ENCODE peak calls at places on chromosomes 11 and 22, in seven cellular contexts. D is cardiac fibroblast, J is brain microvascular endothelial cell, X is mesendoderm, C is OCI-LY7, N is lower lobe of right lung, A is H7. Q is an unnamed sample.

GRCh38 chr11:90884181-90884580 is 661.3 kb upstream of the CHORDC1 start:
- DNase-seq in C (no peak), X (no peak), J (no peak), D (no peak), N (no peak), A (no peak), Q (no peak)

GRCh38 chr22:30857103-30857502 is 111.5 kb downstream of the MORC2 start:
- DNase-seq in N (no peak), J (no peak), D (no peak), C (no peak), A (peak), X (no peak), Q (no peak)

GRCh38 chr22:32355760-32356159 is 1.9 kb upstream of the RFPL3 start:
- DNase-seq in A (peak), J (no peak), X (peak), N (no peak), D (no peak), C (peak), Q (no peak)

GRCh38 chr11:113119074-113119473 is 157.9 kb downstream of the NCAM1 start:
- DNase-seq in A (no peak), N (no peak), D (no peak), X (peak), J (no peak), C (no peak), Q (peak)

GRCh38 chr22:27317961-27318360 is 483.6 kb downstream of the MN1 start:
- DNase-seq in D (no peak), J (no peak), X (no peak), A (no peak), N (no peak), C (no peak), Q (no peak)

GRCh38 chr11:45414082-45414481 is 127.9 kb upstream of the SYT13 start:
- DNase-seq in D (no peak), C (no peak), J (no peak), X (no peak), N (no peak), A (no peak), Q (no peak)

GRCh38 chr11:93652161-93652597 is 9.3 kb upstream of the CEP295 start:
- DNase-seq in N (no peak), X (peak), D (peak), A (no peak), C (peak), J (peak), Q (peak)

GRCh38 chr22:29069476-29069875 is 3.4 kb upstream of the KREMEN1 start:
- DNase-seq in N (no peak), X (no peak), A (no peak), C (no peak), D (no peak), J (no peak), Q (no peak)

GRCh38 chr11:28176231-28176853 is 68.2 kb downstream of the METTL15 start:
- DNase-seq in C (no peak), N (no peak), A (no peak), J (no peak), X (no peak), D (no peak), Q (peak)

GRCh38 chr22:26568207-26568706 is 21.7 kb downstream of the TPST2 start:
- DNase-seq in J (no peak), X (peak), D (no peak), N (no peak), C (no peak), A (no peak), Q (no peak)

GRCh38 chr11:33997473-33998347 is 53.8 kb upstream of the CAPRIN1 start:
- DNase-seq in C (no peak), X (peak), A (no peak), J (no peak), N (no peak), D (peak), Q (peak)

GRCh38 chr22:26718905-26719304 is 61.5 kb downstream of the MIAT start:
- DNase-seq in C (no peak), J (peak), A (no peak), X (no peak), N (no peak), D (peak), Q (peak)

GRCh38 chr11:108496643-108497256 is 1.4 kb downstream of the POGLUT3 start:
- DNase-seq in C (no peak), A (no peak), J (no peak), D (peak), X (peak), N (no peak), Q (peak)

GRCh38 chr11:117972044-117972443 is 14.2 kb upstream of the IL10RA start:
- DNase-seq in D (no peak), C (no peak), X (no peak), N (no peak), A (no peak), J (no peak), Q (no peak)

GRCh38 chr22:37818397-37819099 is 4.6 kb upstream of the GALR3 start:
- DNase-seq in N (peak), X (peak), C (peak), A (peak), J (peak), D (peak), Q (peak)

GRCh38 chr22:31137721-31138120 is 2.6 kb downstream of the PLA2G3 start:
- DNase-seq in J (no peak), D (no peak), X (no peak), A (peak), C (no peak), N (no peak), Q (no peak)

GRCh38 chr11:82185925-82186324 is 547.7 kb downstream of the FAM181B start:
- DNase-seq in A (no peak), C (no peak), D (no peak), J (no peak), X (no peak), N (no peak), Q (no peak)

GRCh38 chr11:80240245-80240644 is 799.4 kb upstream of the TENM4 start:
- DNase-seq in A (no peak), D (no peak), C (no peak), X (no peak), N (no peak), J (no peak), Q (no peak)

GRCh38 chr22:31818481-31819392 is 64.9 kb downstream of the DEPDC5 start:
- DNase-seq in N (no peak), D (peak), A (peak), C (no peak), X (peak), J (peak), Q (peak)

GRCh38 chr11:114073506-114074381 is 14.2 kb downstream of the ZBTB16 start:
- DNase-seq in X (no peak), N (no peak), J (no peak), C (no peak), A (no peak), D (no peak), Q (no peak)

GRCh38 chr22:32444068-32444467 is 20.2 kb downstream of the BPIFC start:
- DNase-seq in J (no peak), C (peak), X (peak), N (no peak), D (peak), A (peak), Q (no peak)

GRCh38 chr11:134626032-134626431 is 214.0 kb upstream of the B3GAT1 start:
- DNase-seq in C (no peak), D (no peak), A (no peak), J (no peak), X (no peak), N (no peak), Q (no peak)

GRCh38 chr11:119405986-119406385 is 17.0 kb downstream of the THY1 start:
- DNase-seq in J (no peak), C (no peak), X (no peak), D (no peak), N (no peak), A (no peak), Q (no peak)

GRCh38 chr11:6405039-6405667 is 13.7 kb downstream of the APBB1 start:
- DNase-seq in X (peak), C (no peak), D (peak), N (peak), J (no peak), A (peak), Q (no peak)

GRCh38 chr11:47215366-47215925 is 672 bp downstream of the DDB2 start:
- DNase-seq in X (peak), J (no peak), N (no peak), D (no peak), A (no peak), C (peak), Q (no peak)

GRCh38 chr11:107882095-107882820 is 23.7 kb upstream of the SLC35F2 start:
- DNase-seq in A (no peak), D (no peak), C (no peak), N (no peak), X (peak), J (no peak), Q (no peak)

GRCh38 chr22:39073941-39074340 is 3.1 kb upstream of the APOBEC3G start:
- DNase-seq in J (no peak), D (no peak), X (no peak), C (no peak), N (no peak), A (no peak), Q (no peak)

GRCh38 chr22:33737662-33738061 is 182.6 kb downstream of the LARGE1 start:
- DNase-seq in N (no peak), X (no peak), A (no peak), D (no peak), J (no peak), C (no peak), Q (no peak)

GRCh38 chr11:89381094-89381493 is 110.1 kb downstream of the NOX4 start:
- DNase-seq in A (no peak), N (no peak), J (peak), D (peak), C (no peak), X (peak), Q (peak)

GRCh38 chr11:15622231-15622890 is 507.6 kb downstream of the INSC start:
- DNase-seq in C (no peak), J (no peak), A (no peak), D (no peak), N (no peak), X (peak), Q (no peak)

GRCh38 chr22:26806445-26807170 is 149.2 kb downstream of the MIAT start:
- DNase-seq in D (no peak), C (no peak), X (no peak), J (no peak), N (no peak), A (no peak), Q (no peak)

GRCh38 chr11:120236169-120237107 is 3.5 kb upstream of the POU2F3 start:
- DNase-seq in D (no peak), N (no peak), J (no peak), C (no peak), X (peak), A (no peak), Q (peak)

GRCh38 chr11:62392944-62393628 is 25.7 kb upstream of the SCGB1A1 start:
- DNase-seq in X (no peak), J (no peak), N (no peak), D (no peak), C (peak), A (no peak), Q (no peak)

GRCh38 chr11:45817191-45817590 is 12.2 kb downstream of the SLC35C1 start:
- DNase-seq in N (no peak), X (no peak), J (no peak), D (no peak), A (no peak), C (peak), Q (no peak)

GRCh38 chr11:1074244-1075221 is at the start of gene MUC2:
- DNase-seq in J (no peak), C (no peak), A (peak), D (no peak), X (no peak), N (peak), Q (no peak)

GRCh38 chr11:8973121-8973520 is 8.9 kb upstream of the TMEM9B start:
- DNase-seq in D (no peak), N (no peak), X (no peak), J (no peak), A (no peak), C (no peak), Q (no peak)

GRCh38 chr11:102115557-102115956 is 5.3 kb downstream of the YAP1 start:
- DNase-seq in N (no peak), D (peak), X (peak), C (no peak), A (peak), J (peak), Q (peak)
- H3K4me3 ChIP-seq in N (no peak), D (no peak), X (no peak), C (no peak), A (no peak), J (no peak), Q (no peak)

DNA sequence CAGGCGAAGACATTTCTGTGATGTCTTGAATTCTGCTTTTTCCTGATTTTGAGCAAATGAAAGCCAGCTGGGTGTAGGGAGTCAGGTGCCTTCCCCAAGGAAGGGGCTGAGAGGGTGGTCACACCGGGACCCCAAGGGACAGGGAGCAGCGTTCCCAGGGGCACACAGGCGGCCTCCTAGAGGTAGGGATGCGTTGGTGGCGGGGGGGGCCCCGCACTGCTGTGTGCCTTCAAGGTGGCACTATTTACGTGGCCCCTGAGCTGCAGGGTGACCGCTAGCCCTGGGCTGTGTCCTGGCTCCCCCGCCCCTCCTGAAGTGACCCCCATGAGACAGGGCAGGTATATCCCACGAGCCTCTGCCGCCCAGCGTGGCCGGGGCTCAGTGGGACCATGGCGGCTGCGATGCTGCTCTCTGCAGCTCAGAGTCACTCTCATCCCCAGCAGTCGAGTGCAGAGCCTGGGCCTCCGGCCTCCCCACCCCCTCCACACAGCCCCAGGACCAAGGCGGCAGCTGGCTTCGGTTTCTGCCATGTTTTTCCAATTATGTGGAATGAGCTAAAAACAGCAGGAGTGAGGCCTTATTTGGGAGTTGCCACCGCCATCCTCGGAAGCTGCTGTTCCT is 60.9 kb downstream of the LRP5 start:
- DNase-seq in A (no peak), X (no peak), J (no peak), D (peak), N (no peak), C (no peak), Q (peak)
- H3K4me3 ChIP-seq in A (no peak), X (no peak), J (no peak), D (no peak), N (no peak), C (no peak), Q (no peak)

DNA sequence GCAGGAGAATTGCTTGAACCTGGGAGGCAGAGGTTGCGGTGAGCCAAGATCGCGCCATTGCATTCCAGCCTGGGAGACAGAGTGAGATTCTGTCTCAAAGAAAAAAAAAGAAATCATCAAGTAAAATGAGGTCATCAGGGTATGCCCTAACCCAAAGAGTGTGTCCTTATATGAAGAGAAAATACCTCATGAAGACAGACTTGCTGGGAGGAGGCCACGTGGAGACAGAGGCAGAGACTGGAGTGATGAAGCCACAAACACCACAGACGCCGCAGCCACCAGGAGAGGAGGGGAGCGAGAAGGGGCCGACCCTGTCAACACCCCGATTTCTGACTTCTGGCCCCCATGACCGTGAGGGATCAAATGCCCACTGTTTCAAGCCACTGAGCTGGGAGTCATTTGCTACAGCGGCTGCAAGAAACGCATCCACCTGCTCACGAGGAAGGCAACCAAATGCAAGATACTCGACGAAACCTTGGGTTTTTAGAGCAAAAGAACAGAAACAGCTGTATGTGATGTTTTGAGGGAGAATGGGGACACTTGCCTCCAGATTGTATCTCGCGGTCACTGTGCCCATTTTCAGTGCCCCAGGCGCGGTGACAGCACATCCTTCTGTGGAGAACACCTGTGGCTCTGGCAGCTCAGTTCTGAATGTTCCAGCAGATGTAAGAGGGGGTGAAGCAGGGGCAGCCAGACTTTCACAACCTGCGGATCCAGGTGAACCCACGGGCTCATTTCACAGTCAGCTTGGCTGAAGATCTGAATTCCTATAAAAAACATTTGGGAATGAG is 1317.2 kb downstream of the TBC1D22A start:
- DNase-seq in J (no peak), C (peak), A (no peak), N (no peak), D (no peak), X (no peak), Q (no peak)
- H3K4me3 ChIP-seq in J (no peak), C (no peak), A (no peak), N (no peak), D (no peak), X (no peak), Q (no peak)

DNA sequence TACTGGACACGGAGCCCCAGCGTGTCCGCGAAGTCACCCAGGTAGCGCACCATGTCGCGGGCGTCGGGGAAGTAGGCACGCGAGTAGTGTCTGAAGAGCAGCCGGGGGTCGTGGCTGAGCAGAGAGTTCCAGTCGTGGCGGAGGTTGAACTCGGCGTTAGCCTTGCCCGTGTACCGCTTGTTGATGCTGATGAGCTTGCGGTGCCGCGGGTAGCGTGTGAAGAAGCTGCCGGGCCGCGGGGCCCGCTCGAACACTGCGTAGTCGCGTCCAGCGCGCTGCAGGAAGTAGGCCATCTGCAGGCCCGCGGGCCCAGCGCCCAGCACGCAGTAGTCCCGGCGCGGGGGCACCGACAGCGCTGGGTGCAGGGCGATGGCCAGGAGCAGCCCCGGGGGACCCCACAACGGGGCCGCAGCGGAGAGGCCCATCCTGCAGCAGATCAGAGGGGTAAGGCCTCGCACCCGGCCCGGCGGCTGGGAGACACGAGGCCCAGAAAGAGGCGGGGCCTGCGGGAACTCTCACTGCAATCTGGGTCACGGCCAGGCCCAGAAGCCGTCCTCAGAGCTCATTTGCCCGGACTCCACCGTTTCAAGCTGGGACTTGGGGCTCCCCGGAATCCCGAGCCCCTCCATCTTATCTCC is 723 bp downstream of the FOXRED2 start:
- DNase-seq in X (no peak), A (peak), C (no peak), J (no peak), D (no peak), N (no peak), Q (no peak)
- H3K4me3 ChIP-seq in X (no peak), A (peak), C (peak), J (peak), D (peak), N (peak), Q (peak)

DNA sequence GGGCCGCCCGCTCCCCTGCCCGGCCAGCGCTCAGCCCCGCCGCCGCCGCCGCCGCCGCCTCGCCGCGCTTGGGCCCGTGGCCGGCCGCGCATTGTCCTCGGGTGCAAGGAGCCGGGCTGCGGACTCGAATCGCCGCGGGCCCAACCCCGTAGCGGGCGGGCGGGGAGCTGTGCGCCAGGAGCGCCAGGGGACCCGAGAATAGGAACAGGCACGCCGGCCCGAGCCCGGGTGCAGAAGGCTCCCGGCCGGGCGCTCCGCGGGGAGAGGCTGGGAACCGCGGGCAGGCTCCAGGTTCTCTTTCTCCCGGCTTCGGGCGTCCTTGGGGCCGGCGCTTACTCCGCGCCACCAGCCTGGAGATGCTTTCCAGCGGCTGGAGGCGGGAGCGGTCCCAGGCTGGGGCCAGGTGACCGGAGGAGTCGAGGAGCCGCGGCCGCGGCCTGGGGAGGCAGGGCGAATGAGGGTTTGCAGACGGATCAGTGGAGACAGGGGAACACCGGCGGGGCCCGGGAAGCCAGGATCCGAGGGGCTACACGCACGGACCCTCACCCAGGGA is 636 bp downstream of the PKNOX2 start:
- DNase-seq in D (no peak), N (no peak), J (no peak), A (peak), C (no peak), X (peak), Q (peak)
- H3K4me3 ChIP-seq in D (peak), N (peak), J (peak), A (peak), C (no peak), X (peak), Q (peak)

Q was measured in fibroblast of the aortic adventitia.